ENCODE peak calls at places on chromosome 20, in eight cellular contexts. I, W, J, F, P, V, G and A are unnamed samples.

GRCh38 chr20:25148982-25149846 is 46.3 kb upstream of the ENTPD6 start:
- DNase-seq in I (no peak), W (no peak), J (no peak), F (no peak), P (no peak), V (no peak), G (peak; percentile 52), A (no peak)

GRCh38 chr20:31731321-31731717 is 7.8 kb upstream of the TPX2 start:
- DNase-seq in I (no peak), W (no peak), J (no peak), F (no peak), P (no peak), V (no peak), G (no peak), A (no peak)

GRCh38 chr20:37511605-37512275 is 9.3 kb upstream of the NNAT start:
- DNase-seq in I (peak; percentile 19), W (no peak), J (no peak), F (peak; percentile 67), P (no peak), V (no peak), G (no peak), A (no peak)

GRCh38 chr20:25741088-25741487 is 44.4 kb upstream of the ZNF337 start:
- DNase-seq in I (no peak), W (no peak), J (no peak), F (no peak), P (no peak), V (no peak), G (no peak), A (no peak)

GRCh38 chr20:32456869-32457421 is 98.8 kb downstream of the ASXL1 start:
- DNase-seq in I (peak; percentile 45), W (no peak), J (no peak), F (peak; percentile 17), P (no peak), V (no peak), G (peak; percentile 61), A (no peak)

GRCh38 chr20:40160151-40160550 is 528.9 kb downstream of the MAFB start:
- DNase-seq in I (peak; percentile 82), W (no peak), J (peak; percentile 69), F (peak; percentile 23), P (no peak), V (no peak), G (peak; percentile 46), A (peak; percentile 22)

GRCh38 chr20:10427060-10427692 is 6.8 kb downstream of the MKKS start:
- DNase-seq in I (peak; percentile 88), W (no peak), J (peak; percentile 82), F (peak; percentile 74), P (no peak), V (no peak), G (peak; percentile 54), A (no peak)

GRCh38 chr20:46520976-46521579 is 7.7 kb upstream of the ZNF334 start:
- DNase-seq in I (peak; percentile 84), W (no peak), J (peak; percentile 65), F (peak; percentile 64), P (no peak), V (no peak), G (peak; percentile 58), A (peak; percentile 20)

GRCh38 chr20:63500902-63501817 is 2.3 kb upstream of the EEF1A2 start:
- DNase-seq in I (no peak), W (peak; percentile 79), J (no peak), F (no peak), P (no peak), V (no peak), G (no peak), A (no peak)

GRCh38 chr20:57579898-57580447 is 19.1 kb downstream of the PCK1 start:
- DNase-seq in I (no peak), W (no peak), J (no peak), F (no peak), P (no peak), V (no peak), G (no peak), A (no peak)

GRCh38 chr20:47272893-47273590 is 83.5 kb downstream of the ZMYND8 start:
- DNase-seq in I (peak; percentile 81), W (no peak), J (peak; percentile 61), F (peak; percentile 71), P (peak; percentile 4), V (no peak), G (peak; percentile 29), A (peak; percentile 67)

GRCh38 chr20:59604770-59605665 is 678 bp downstream of the PHACTR3 start:
- DNase-seq in I (no peak), W (no peak), J (no peak), F (no peak), P (no peak), V (no peak), G (no peak), A (no peak)

GRCh38 chr20:8447262-8448120 is 315.4 kb downstream of the PLCB1 start:
- DNase-seq in I (no peak), W (no peak), J (no peak), F (no peak), P (no peak), V (no peak), G (no peak), A (no peak)

GRCh38 chr20:1806456-1806855 is 88.8 kb upstream of the SIRPA start:
- DNase-seq in I (no peak), W (no peak), J (no peak), F (no peak), P (no peak), V (no peak), G (no peak), A (no peak)

GRCh38 chr20:57941121-57941522 is 231.3 kb upstream of the PMEPA1 start:
- DNase-seq in I (no peak), W (peak; percentile 55), J (peak; percentile 62), F (no peak), P (no peak), V (no peak), G (no peak), A (no peak)

GRCh38 chr20:23655551-23656211 is 17.9 kb upstream of the CST3 start:
- DNase-seq in I (no peak), W (no peak), J (peak; percentile 54), F (no peak), P (no peak), V (no peak), G (no peak), A (no peak)

GRCh38 chr20:42276718-42277117 is 658.5 kb upstream of the CHD6 start:
- DNase-seq in I (no peak), W (no peak), J (no peak), F (no peak), P (no peak), V (no peak), G (no peak), A (no peak)

GRCh38 chr20:14711681-14712080 is 374.3 kb upstream of the FLRT3 start:
- DNase-seq in I (peak; percentile 26), W (no peak), J (no peak), F (no peak), P (no peak), V (no peak), G (no peak), A (no peak)

GRCh38 chr20:38649275-38649891 is 47.8 kb downstream of the ARHGAP40 start:
- DNase-seq in I (peak; percentile 67), W (no peak), J (no peak), F (no peak), P (no peak), V (no peak), G (no peak), A (no peak)

GRCh38 chr20:63846128-63846771 is 15.0 kb upstream of the ABHD16B start:
- DNase-seq in I (peak; percentile 61), W (no peak), J (no peak), F (no peak), P (no peak), V (no peak), G (peak; percentile 34), A (no peak)